ENCODE peak calls at places on chromosomes 13 and 19, in ten cellular contexts. X is adrenal gland; Y is CD8-positive, alpha-beta T cell; Z is astrocyte of the cerebellum; Q is heart left ventricle; A is uterus; R is cardiac fibroblast; M is heart right ventricle; C is endodermal cell; D is foreskin fibroblast. W is an unnamed sample.

GRCh38 chr13:43959291-43959690 is 79.6 kb downstream of the LACC1 start:
- DNase-seq in A (no peak), Y (no peak), R (no peak), Q (no peak), C (no peak), Z (no peak), X (no peak), D (no peak), M (no peak), W (no peak)

GRCh38 chr13:76677047-76677446 is 209.2 kb downstream of the KCTD12 start:
- DNase-seq in Q (peak), X (no peak), M (peak), Z (peak), C (no peak), Y (no peak), D (peak), A (peak), R (peak), W (no peak)

GRCh38 chr19:57056972-57057371 is 62.8 kb upstream of the USP29 start:
- DNase-seq in Z (no peak), Y (no peak), D (peak), A (peak), X (peak), Q (peak), R (peak), M (peak), C (no peak), W (no peak)

GRCh38 chr13:31395090-31395489 is 195.3 kb downstream of the B3GLCT start:
- DNase-seq in A (no peak), X (no peak), Z (no peak), Y (no peak), D (no peak), Q (no peak), R (no peak), C (no peak), M (no peak), W (no peak)

GRCh38 chr13:49536144-49536873 is 40.6 kb downstream of the PHF11 start:
- DNase-seq in D (no peak), A (no peak), M (no peak), Y (no peak), X (no peak), Q (no peak), Z (no peak), C (no peak), R (no peak), W (no peak)

GRCh38 chr19:45110811-45111210 is 17.8 kb downstream of the PPP1R37 start:
- DNase-seq in Q (no peak), M (no peak), R (no peak), Y (no peak), C (no peak), Z (no peak), X (no peak), A (no peak), D (no peak), W (no peak)

GRCh38 chr19:13958043-13958442 is 5.7 kb downstream of the DCAF15 start:
- DNase-seq in X (no peak), C (no peak), Z (no peak), R (no peak), Y (no peak), D (no peak), A (no peak), M (no peak), Q (no peak), W (no peak)

GRCh38 chr13:47484564-47484963 is 516.5 kb downstream of the SUCLA2 start:
- DNase-seq in C (no peak), M (no peak), A (no peak), X (no peak), Q (no peak), D (peak), Z (peak), R (peak), Y (no peak), W (peak)

GRCh38 chr19:12884926-12885748 is 1.9 kb downstream of the KLF1 start:
- DNase-seq in X (peak), Q (peak), Z (no peak), D (no peak), A (no peak), C (peak), R (peak), Y (peak), M (peak), W (no peak)

GRCh38 chr13:28671393-28671792 is 12.5 kb downstream of the POMP start:
- DNase-seq in R (no peak), X (no peak), Q (no peak), D (no peak), A (no peak), Z (no peak), C (no peak), M (no peak), Y (no peak), W (no peak)

GRCh38 chr13:39637890-39638289 is 17.6 kb upstream of the COG6 start:
- DNase-seq in R (no peak), X (no peak), Q (no peak), D (no peak), M (no peak), Z (no peak), A (no peak), C (no peak), Y (no peak), W (no peak)

GRCh38 chr19:14460935-14461334 is 14.2 kb downstream of the PTGER1 start:
- DNase-seq in A (no peak), M (no peak), R (no peak), X (no peak), Z (no peak), D (no peak), Q (no peak), Y (no peak), C (no peak), W (no peak)

GRCh38 chr13:32659736-32660135 is 73.5 kb downstream of the PDS5B start:
- DNase-seq in Y (no peak), R (peak), X (no peak), A (no peak), C (no peak), Z (no peak), Q (no peak), M (no peak), D (no peak), W (no peak)

GRCh38 chr13:113820813-113821651 is 42.8 kb downstream of the GAS6 start:
- DNase-seq in C (no peak), Q (peak), Z (peak), Y (no peak), R (peak), M (peak), A (peak), D (peak), X (peak), W (peak)

GRCh38 chr13:63024458-63024857 is 1608.8 kb upstream of the PCDH20 start:
- DNase-seq in Z (no peak), D (no peak), R (no peak), A (no peak), C (no peak), Y (no peak), X (no peak), M (no peak), Q (no peak), W (no peak)

GRCh38 chr19:43594081-43594697 is 1.7 kb downstream of the IRGQ start:
- DNase-seq in A (no peak), C (no peak), Q (no peak), D (no peak), Z (no peak), M (no peak), X (no peak), Y (no peak), R (no peak), W (no peak)
- H3K4me3 ChIP-seq in A (peak), C (peak), Q (peak), D (peak), Z (peak), M (no peak), X (peak), Y (no peak), R (peak), W (peak)

GRCh38 chr13:105202384-105202783 is 1333.1 kb downstream of the EFNB2 start:
- DNase-seq in A (no peak), C (no peak), Y (no peak), D (no peak), Z (peak), R (peak), M (no peak), X (no peak), Q (no peak), W (no peak)

GRCh38 chr13:105213512-105213911 is 1322.0 kb downstream of the EFNB2 start:
- DNase-seq in Q (no peak), X (no peak), R (no peak), M (no peak), Z (no peak), C (peak), D (no peak), Y (no peak), A (no peak), W (no peak)

GRCh38 chr13:105207586-105208293 is 1327.7 kb downstream of the EFNB2 start:
- DNase-seq in M (no peak), X (no peak), Y (no peak), A (no peak), C (no peak), Z (no peak), Q (no peak), R (peak), D (no peak), W (no peak)
- TF ChIP-seq CTCF in M (no peak), X (no peak), Y (no peak), A (no peak), C (no peak), Z (peak), Q (no peak), R (no peak), D (no peak), W (no peak)

DNA sequence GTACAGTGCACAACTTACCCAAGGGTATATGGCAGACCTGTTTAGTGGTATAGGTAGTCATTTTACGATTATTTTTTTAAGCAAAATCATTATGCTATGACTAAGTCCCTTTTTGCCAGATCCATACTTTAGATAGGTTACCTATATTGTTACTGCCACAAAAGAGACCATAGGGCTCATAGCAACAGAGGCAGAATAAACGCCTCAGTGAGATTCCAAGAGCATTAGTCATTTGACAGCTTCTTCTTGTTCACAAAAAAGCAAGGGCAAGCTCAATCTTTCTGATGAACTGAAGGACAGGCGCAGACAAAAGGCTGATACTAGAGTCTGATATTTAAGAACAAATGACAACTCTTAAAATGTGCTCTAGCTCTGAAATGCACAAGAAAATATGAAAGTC is 187.4 kb downstream of the EFNB2 start:
- DNase-seq in R (peak), M (no peak), D (peak), C (peak), Q (no peak), A (no peak), Y (no peak), X (no peak), Z (peak), W (no peak)
- H3K4me3 ChIP-seq in R (no peak), M (no peak), D (no peak), C (peak), Q (no peak), A (no peak), Y (no peak), X (no peak), Z (no peak), W (no peak)

GRCh38 chr19:743168-743687 is 7.7 kb upstream of the MISP start:
- DNase-seq in Z (no peak), C (peak), A (no peak), Q (peak), R (peak), M (no peak), X (no peak), Y (no peak), D (no peak), W (no peak)

GRCh38 chr19:739998-740715 is 10.8 kb upstream of the MISP start:
- DNase-seq in C (no peak), Q (no peak), D (no peak), A (no peak), X (no peak), Z (no peak), R (no peak), Y (no peak), M (no peak), W (no peak)

GRCh38 chr19:738509-739128 is 12.3 kb upstream of the MISP start:
- DNase-seq in D (no peak), C (no peak), Q (no peak), R (no peak), X (no peak), M (no peak), Z (no peak), A (no peak), Y (no peak), W (no peak)

GRCh38 chr19:742540-743075 is 8.3 kb upstream of the MISP start:
- DNase-seq in C (no peak), Y (no peak), X (no peak), R (no peak), D (no peak), A (no peak), Q (no peak), M (no peak), Z (no peak), W (no peak)

DNA sequence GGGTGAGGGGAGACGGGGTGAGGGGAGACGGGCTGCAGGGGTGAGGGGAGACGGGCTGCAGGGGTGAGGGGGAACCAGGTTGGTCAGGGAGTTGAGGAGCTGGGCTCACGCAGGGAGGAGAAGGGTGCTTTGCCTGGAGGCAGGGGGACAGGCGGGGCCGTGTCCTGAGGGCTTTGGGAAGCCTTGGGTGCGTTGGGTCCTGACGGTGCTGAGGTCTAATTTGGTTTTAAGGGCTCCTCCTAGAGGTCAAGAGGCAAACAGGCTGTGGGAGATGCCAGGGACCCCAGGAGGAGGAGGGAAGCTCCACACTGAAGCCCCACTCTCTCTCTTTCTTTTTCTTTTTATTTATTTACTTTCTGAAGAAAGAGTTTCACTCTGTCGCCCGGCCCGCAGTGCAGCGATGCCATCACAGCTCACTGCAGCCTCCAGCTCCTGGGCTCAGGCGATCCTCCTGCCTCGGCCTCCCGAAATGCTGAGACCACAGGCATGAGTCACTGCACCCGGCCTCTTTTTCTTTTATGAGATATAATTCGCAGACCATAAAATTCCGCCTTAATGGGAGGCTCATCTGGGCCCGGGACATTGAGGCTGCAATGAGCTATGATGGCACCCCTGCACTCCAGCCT is 9.3 kb upstream of the MISP start:
- DNase-seq in M (no peak), R (no peak), A (no peak), Y (no peak), D (no peak), C (peak), X (no peak), Z (no peak), Q (no peak), W (no peak)
- TF ChIP-seq CTCF in M (no peak), R (peak), A (no peak), Y (no peak), D (no peak), C (peak), X (no peak), Z (peak), Q (no peak), W (no peak)

GRCh38 chr19:50312967-50313811 is 16.0 kb downstream of the KCNC3 start:
- DNase-seq in D (no peak), X (no peak), C (no peak), A (no peak), R (no peak), M (no peak), Y (no peak), Q (no peak), Z (no peak), W (no peak)
- H3K4me3 ChIP-seq in D (no peak), X (no peak), C (peak), A (no peak), R (no peak), M (no peak), Y (no peak), Q (no peak), Z (no peak), W (no peak)

GRCh38 chr13:42658019-42658418 is 84.1 kb downstream of the TNFSF11 start:
- DNase-seq in A (no peak), M (no peak), Y (no peak), D (no peak), C (no peak), Z (no peak), Q (no peak), R (no peak), X (no peak), W (no peak)

GRCh38 chr13:42654760-42655159 is 80.8 kb downstream of the TNFSF11 start:
- DNase-seq in R (peak), A (no peak), D (no peak), M (no peak), Z (no peak), X (no peak), C (no peak), Y (no peak), Q (no peak), W (no peak)

GRCh38 chr13:42656136-42656535 is 82.2 kb downstream of the TNFSF11 start:
- DNase-seq in R (peak), X (no peak), Q (no peak), A (no peak), M (no peak), C (no peak), Y (no peak), D (no peak), Z (no peak), W (no peak)

DNA sequence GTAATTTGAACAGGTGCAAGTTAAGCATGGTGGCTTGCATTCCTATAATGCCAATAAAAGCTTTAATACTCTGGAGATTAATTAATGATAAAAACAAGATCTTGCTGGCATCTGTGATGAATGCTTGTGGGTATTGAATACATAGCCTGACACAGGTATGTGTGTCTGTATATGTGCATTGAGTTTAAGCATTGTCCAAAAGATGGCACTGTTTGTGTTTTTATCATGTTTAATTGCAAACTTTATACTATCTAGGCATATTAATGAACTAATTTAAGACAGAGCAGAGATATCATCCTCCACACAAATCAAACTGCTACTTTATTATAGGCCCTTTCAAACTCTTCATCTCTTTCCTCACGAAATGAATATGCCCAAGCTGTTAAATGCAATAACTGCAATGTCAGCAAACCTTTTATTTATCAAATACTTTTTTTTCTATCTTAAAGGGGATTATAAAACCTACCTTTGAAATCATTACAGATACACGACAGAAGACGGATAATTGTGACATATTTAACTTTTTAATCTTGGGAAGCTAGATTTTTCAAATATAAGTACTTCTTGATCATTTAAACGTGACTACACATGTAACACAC is 86.5 kb downstream of the TNFSF11 start:
- DNase-seq in A (no peak), Z (peak), X (no peak), Y (no peak), D (peak), M (no peak), Q (no peak), C (no peak), R (peak), W (no peak)
- TF ChIP-seq CTCF in A (no peak), Z (no peak), X (peak), Y (no peak), D (no peak), M (peak), Q (peak), C (no peak), R (peak), W (peak)

GRCh38 chr13:111281751-111282311 is 38.6 kb upstream of the TEX29 start:
- DNase-seq in Q (peak), X (no peak), A (no peak), C (no peak), D (peak), R (peak), Y (no peak), M (no peak), Z (no peak), W (peak)

GRCh38 chr13:111282425-111282824 is 38.0 kb upstream of the TEX29 start:
- DNase-seq in Q (no peak), Z (no peak), X (no peak), R (peak), A (no peak), D (no peak), Y (no peak), M (no peak), C (peak), W (no peak)

GRCh38 chr13:111280226-111280625 is 40.2 kb upstream of the TEX29 start:
- DNase-seq in C (peak), A (no peak), Y (no peak), Q (no peak), R (no peak), D (no peak), M (no peak), Z (no peak), X (no peak), W (no peak)

GRCh38 chr13:111279253-111279652 is 41.2 kb upstream of the TEX29 start:
- DNase-seq in Z (no peak), R (no peak), Q (no peak), C (no peak), D (no peak), Y (no peak), A (no peak), M (no peak), X (no peak), W (no peak)

GRCh38 chr13:111280666-111281577 is 39.5 kb upstream of the TEX29 start:
- DNase-seq in Z (no peak), M (no peak), R (peak), Y (no peak), A (no peak), X (no peak), C (no peak), D (peak), Q (no peak), W (no peak)
- H3K4me3 ChIP-seq in Z (no peak), M (no peak), R (no peak), Y (no peak), A (no peak), X (no peak), C (no peak), D (no peak), Q (no peak), W (no peak)

GRCh38 chr19:31418055-31418454 is 68.8 kb upstream of the TSHZ3 start:
- DNase-seq in A (no peak), Y (no peak), C (peak), X (no peak), Z (no peak), M (no peak), R (no peak), Q (no peak), D (no peak), W (no peak)
- TF ChIP-seq CTCF in A (no peak), Y (no peak), C (peak), X (no peak), Z (no peak), M (no peak), R (no peak), Q (no peak), D (no peak), W (no peak)

W was measured in AG04449.